ENCODE peak calls at places on chromosomes 4 and X, in nine cellular contexts. M is hepatocyte, V is GM12865, C is kidney, R is heart left ventricle, P is spleen, W is lower leg skin, F is MM.1S, U is HFF-Myc. S is an unnamed sample.

GRCh38 chr4:11773798-11774197 is 345.1 kb upstream of the HS3ST1 start:
- DNase-seq in P (no peak), C (no peak), V (no peak), F (no peak), R (no peak), W (no peak), M (no peak), U (no peak), S (no peak)

GRCh38 chrX:40508560-40508959 is 72.2 kb upstream of the ATP6AP2 start:
- DNase-seq in R (no peak), W (no peak), C (no peak), F (no peak), U (no peak), P (no peak), M (no peak), V (no peak), S (no peak)

GRCh38 chrX:133838761-133839676 is 146.4 kb downstream of the GPC3 start:
- DNase-seq in F (peak), U (peak), M (peak), W (no peak), C (no peak), P (no peak), R (no peak), V (peak), S (peak)

GRCh38 chr4:82833696-82834313 is 35.2 kb upstream of the SCD5 start:
- DNase-seq in C (no peak), P (no peak), M (peak), F (no peak), V (no peak), R (peak), W (no peak), U (peak), S (no peak)

GRCh38 chrX:70175338-70175737 is 1.9 kb upstream of the DGAT2L6 start:
- DNase-seq in U (no peak), M (no peak), P (no peak), F (no peak), R (no peak), C (no peak), W (no peak), V (no peak), S (no peak)

GRCh38 chr4:100510551-100510950 is 7.3 kb downstream of the EMCN start:
- DNase-seq in M (no peak), W (no peak), C (no peak), R (no peak), V (no peak), U (no peak), P (no peak), F (no peak), S (no peak)

GRCh38 chrX:39149761-39150160 is 348.5 kb downstream of the MID1IP1 start:
- DNase-seq in R (peak), C (peak), M (peak), U (no peak), F (no peak), W (peak), P (peak), V (peak), S (peak)

GRCh38 chr4:148653681-148654080 is 211.5 kb upstream of the NR3C2 start:
- DNase-seq in W (no peak), R (no peak), V (no peak), P (no peak), F (no peak), M (peak), U (no peak), C (no peak), S (no peak)

GRCh38 chrX:34875204-34875603 is 67.4 kb upstream of the FAM47B start:
- DNase-seq in R (no peak), P (no peak), C (no peak), M (no peak), W (no peak), F (peak), U (peak), V (no peak), S (no peak)

GRCh38 chrX:72685810-72686465 is 28.2 kb downstream of the PHKA1 start:
- DNase-seq in M (no peak), P (no peak), W (peak), F (no peak), V (no peak), C (no peak), U (peak), R (no peak), S (peak)

GRCh38 chr4:142549726-142550463 is 296.2 kb downstream of the INPP4B start:
- DNase-seq in W (no peak), P (no peak), C (no peak), R (no peak), F (no peak), U (no peak), M (peak), V (no peak), S (peak)

GRCh38 chr4:99808260-99808857 is 8.3 kb upstream of the DAPP1 start:
- DNase-seq in F (peak), M (peak), R (no peak), W (no peak), U (no peak), C (no peak), V (peak), P (peak), S (peak)

GRCh38 chr4:73620115-73620792 is at the start of gene RASSF6:
- DNase-seq in V (peak), W (no peak), R (no peak), C (peak), P (peak), F (peak), U (no peak), M (peak), S (peak)

GRCh38 chr4:7420661-7421040 is 14.1 kb downstream of the PSAPL1 start:
- DNase-seq in F (no peak), P (peak), C (no peak), R (no peak), U (no peak), M (no peak), V (no peak), W (no peak), S (no peak)

GRCh38 chr4:175891863-175892262 is 79.8 kb upstream of the GPM6A start:
- DNase-seq in V (peak), R (no peak), W (no peak), M (peak), C (no peak), F (peak), U (no peak), P (no peak), S (no peak)

GRCh38 chrX:136608295-136608933 is 39.5 kb upstream of the CD40LG start:
- DNase-seq in U (no peak), C (peak), M (no peak), P (peak), W (peak), R (peak), V (peak), F (peak), S (peak)

GRCh38 chr4:10456270-10457254 is 664 bp downstream of the ZNF518B start:
- DNase-seq in R (peak), C (peak), M (peak), F (peak), U (no peak), V (peak), W (no peak), P (peak), S (peak)

GRCh38 chrX:29561417-29561816 is 653.9 kb upstream of the MAGEB2 start:
- DNase-seq in R (no peak), F (no peak), M (no peak), C (no peak), P (no peak), U (no peak), V (no peak), W (no peak), S (no peak)

GRCh38 chrX:103756736-103757135 is 19.9 kb upstream of the PLP1 start:
- DNase-seq in W (no peak), F (no peak), C (no peak), V (no peak), P (no peak), U (no peak), R (no peak), M (no peak), S (no peak)

GRCh38 chr4:80097395-80098177 is 24.6 kb upstream of the ANTXR2 start:
- DNase-seq in F (no peak), U (peak), V (no peak), P (no peak), W (peak), M (no peak), R (peak), C (peak), S (no peak)

GRCh38 chr4:138816883-138817282 is 198.7 kb upstream of the NOCT start:
- DNase-seq in C (no peak), F (no peak), M (peak), R (no peak), W (no peak), U (no peak), P (no peak), V (no peak), S (no peak)

GRCh38 chr4:110287130-110287529 is 88.7 kb upstream of the ELOVL6 start:
- DNase-seq in W (no peak), M (no peak), R (no peak), C (no peak), U (peak), F (peak), P (no peak), V (peak), S (no peak)

GRCh38 chr4:48372272-48372671 is 30.9 kb downstream of the SLAIN2 start:
- DNase-seq in V (no peak), W (no peak), M (no peak), R (no peak), C (no peak), P (no peak), F (no peak), U (no peak), S (no peak)

GRCh38 chr4:183876268-183876934 is 28.7 kb upstream of the STOX2 start:
- DNase-seq in U (no peak), V (no peak), F (no peak), R (peak), W (no peak), M (peak), P (no peak), C (peak), S (peak)

GRCh38 chr4:186190456-186191265 is 706 bp upstream of the CYP4V2 start:
- DNase-seq in V (peak), R (no peak), C (peak), W (peak), F (peak), P (peak), U (no peak), M (peak), S (no peak)

GRCh38 chr4:7872264-7872771 is 67.3 kb downstream of the AFAP1 start:
- DNase-seq in U (peak), V (no peak), M (peak), P (no peak), F (no peak), C (no peak), R (peak), W (peak), S (peak)

GRCh38 chr4:10502717-10503116 is 45.5 kb upstream of the ZNF518B start:
- DNase-seq in P (no peak), F (no peak), C (no peak), W (peak), R (no peak), V (no peak), M (no peak), U (no peak), S (no peak)

GRCh38 chr4:139938414-139938813 is 215.6 kb downstream of the MAML3 start:
- DNase-seq in M (no peak), F (no peak), P (no peak), V (no peak), W (no peak), R (no peak), U (no peak), C (no peak), S (no peak)

GRCh38 chrX:27996132-27996531 is 14.9 kb upstream of the DCAF8L1 start:
- DNase-seq in U (no peak), P (no peak), W (no peak), F (no peak), C (no peak), R (no peak), M (no peak), V (no peak), S (no peak)

GRCh38 chrX:108426262-108426661 is 12.0 kb downstream of the COL4A6 start:
- DNase-seq in V (no peak), R (no peak), M (no peak), F (no peak), U (no peak), W (no peak), C (no peak), P (no peak), S (no peak)

GRCh38 chr4:56907009-56907408 is 691 bp upstream of the REST start:
- DNase-seq in F (no peak), U (no peak), R (no peak), P (peak), V (no peak), W (no peak), M (peak), C (no peak), S (peak)

GRCh38 chrX:47175588-47175980 is 18.0 kb upstream of the UBA1 start:
- DNase-seq in F (no peak), P (peak), W (no peak), U (no peak), M (no peak), V (no peak), R (no peak), C (peak), S (no peak)

GRCh38 chr4:112075129-112075753 is 70.0 kb upstream of the FAM241A start:
- DNase-seq in M (peak), W (no peak), R (no peak), P (no peak), C (no peak), U (peak), F (peak), V (peak), S (peak)

GRCh38 chrX:80430826-80431501 is 10.7 kb downstream of the TENT5D start:
- DNase-seq in V (peak), U (no peak), P (no peak), M (no peak), W (no peak), R (no peak), C (no peak), F (peak), S (no peak)

GRCh38 chrX:21778236-21778635 is 20.3 kb upstream of the SMPX start:
- DNase-seq in C (no peak), U (no peak), F (no peak), V (no peak), P (no peak), M (no peak), W (no peak), R (no peak), S (no peak)

GRCh38 chrX:13803116-13803515 is 13.8 kb downstream of the GPM6B start:
- DNase-seq in V (no peak), M (no peak), F (no peak), U (no peak), W (no peak), R (no peak), P (no peak), C (no peak), S (no peak)

GRCh38 chr4:11487139-11487538 is 58.4 kb upstream of the HS3ST1 start:
- DNase-seq in C (no peak), U (no peak), M (no peak), P (no peak), R (no peak), W (no peak), V (no peak), F (peak), S (no peak)

GRCh38 chr4:133929540-133929939 is 272.0 kb downstream of the PABPC4L start:
- DNase-seq in F (no peak), P (no peak), V (no peak), C (no peak), R (no peak), M (no peak), W (no peak), U (no peak), S (no peak)

GRCh38 chrX:56219702-56220101 is 12.5 kb upstream of the KLF8 start:
- DNase-seq in W (no peak), C (no peak), R (no peak), M (no peak), P (no peak), V (peak), F (peak), U (no peak), S (no peak)

GRCh38 chr4:10171055-10171454 is 54.5 kb upstream of the WDR1 start:
- DNase-seq in U (no peak), R (no peak), M (no peak), P (no peak), W (no peak), C (no peak), F (no peak), V (no peak), S (no peak)

GRCh38 chrX:19885732-19886131 is 1.7 kb downstream of the SH3KBP1 start:
- DNase-seq in C (no peak), U (no peak), W (no peak), M (no peak), P (no peak), R (no peak), F (no peak), V (no peak), S (no peak)
- H3K4me3 ChIP-seq in C (peak), U (no peak), W (no peak), M (no peak), P (no peak), R (peak), F (no peak), V (peak), S (no peak)

DNA sequence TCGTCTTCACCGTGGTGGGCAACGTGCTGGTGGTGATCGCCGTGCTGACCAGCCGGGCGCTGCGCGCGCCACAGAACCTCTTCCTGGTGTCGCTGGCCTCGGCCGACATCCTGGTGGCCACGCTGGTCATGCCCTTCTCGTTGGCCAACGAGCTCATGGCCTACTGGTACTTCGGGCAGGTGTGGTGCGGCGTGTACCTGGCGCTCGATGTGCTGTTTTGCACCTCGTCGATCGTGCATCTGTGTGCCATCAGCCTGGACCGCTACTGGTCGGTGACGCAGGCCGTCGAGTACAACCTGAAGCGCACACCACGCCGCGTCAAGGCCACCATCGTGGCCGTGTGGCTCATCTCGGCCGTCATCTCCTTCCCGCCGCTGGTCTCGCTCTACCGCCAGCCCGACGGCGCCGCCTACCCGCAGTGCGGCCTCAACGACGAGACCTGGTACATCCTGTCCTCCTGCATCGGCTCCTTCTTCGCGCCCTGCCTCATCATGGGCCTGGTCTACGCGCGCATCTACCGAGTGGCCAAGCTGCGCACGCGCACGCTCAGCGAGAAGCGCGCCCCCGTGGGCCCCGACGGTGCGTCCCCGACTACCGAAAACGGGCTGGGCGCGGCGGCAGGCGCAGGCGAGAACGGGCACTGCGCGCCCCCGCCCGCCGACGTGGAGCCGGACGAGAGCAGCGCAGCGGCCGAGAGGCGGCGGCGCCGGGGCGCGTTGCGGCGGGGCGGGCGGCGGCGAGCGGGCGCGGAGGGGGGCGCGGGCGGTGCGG is 791 bp downstream of the ADRA2C start:
- DNase-seq in C (no peak), W (no peak), V (no peak), U (no peak), P (no peak), M (peak), R (no peak), F (no peak), S (no peak)
- H3K4me3 ChIP-seq in C (peak), W (no peak), V (no peak), U (no peak), P (peak), M (no peak), R (peak), F (no peak), S (no peak)

DNA sequence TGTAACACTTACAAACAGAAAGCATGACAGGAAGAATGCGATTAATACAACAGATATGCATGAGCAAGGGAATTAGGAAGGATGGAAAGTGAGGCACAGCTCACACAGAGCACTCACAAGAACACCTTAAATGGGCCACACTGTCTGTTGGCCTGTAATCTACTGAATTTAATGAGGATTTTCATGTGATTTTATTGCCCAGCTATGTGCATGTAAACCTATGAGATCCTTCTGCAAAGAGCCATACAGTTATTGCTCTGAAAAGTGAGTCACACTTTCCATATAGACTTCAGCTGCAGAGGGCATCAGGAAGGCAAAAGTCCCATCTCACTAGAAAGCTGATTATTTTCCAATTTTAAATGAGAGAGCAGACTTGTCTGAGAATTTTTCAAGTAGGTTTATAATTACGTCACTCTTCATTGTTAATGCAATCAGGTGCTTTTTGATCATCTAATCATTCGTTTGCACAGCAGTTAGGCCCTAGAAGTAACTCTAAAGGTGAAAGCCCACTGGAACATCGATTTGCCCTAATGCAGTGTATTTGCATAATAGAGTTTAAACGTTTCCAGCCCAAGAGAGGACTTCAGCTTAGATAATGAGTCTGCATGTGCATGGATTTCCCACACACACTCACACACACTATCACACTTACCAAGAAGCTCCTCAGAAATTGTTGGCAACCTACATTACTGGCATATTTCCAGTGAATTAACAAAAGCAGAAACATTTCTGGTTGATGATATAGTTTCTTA is 832.6 kb upstream of the INTU start:
- DNase-seq in C (no peak), U (no peak), V (no peak), W (no peak), F (no peak), M (peak), P (no peak), R (no peak), S (no peak)
- H3K4me3 ChIP-seq in C (no peak), U (no peak), V (no peak), W (no peak), F (no peak), M (no peak), P (no peak), R (no peak), S (no peak)

GRCh38 chrX:12138366-12139313 is at the start of gene FRMPD4:
- DNase-seq in M (peak), R (peak), W (no peak), V (no peak), P (peak), F (no peak), C (peak), U (no peak), S (no peak)
- H3K4me3 ChIP-seq in M (no peak), R (peak), W (no peak), V (no peak), P (no peak), F (no peak), C (peak), U (peak), S (no peak)

DNA sequence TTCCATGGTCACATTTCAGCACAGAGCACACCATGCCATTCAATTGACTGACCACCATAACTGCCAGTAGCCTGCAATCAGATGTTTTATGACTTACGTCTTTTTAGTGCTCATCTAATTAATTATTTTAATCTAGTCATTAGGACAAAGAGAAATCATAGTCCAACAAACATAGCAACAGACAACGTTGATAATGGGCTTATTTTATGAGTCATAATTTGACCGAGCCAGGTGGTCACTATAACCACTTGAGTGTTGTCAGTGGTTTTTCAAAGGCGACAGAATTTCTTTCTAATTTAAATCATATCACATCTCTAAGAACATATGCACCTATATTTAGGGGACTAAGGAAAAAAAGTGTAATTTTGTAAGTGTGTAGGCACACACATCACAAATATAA is 1.9 kb downstream of the SEC24D start:
- DNase-seq in V (peak), R (no peak), C (no peak), U (no peak), P (no peak), F (no peak), W (no peak), M (no peak), S (no peak)
- H3K4me3 ChIP-seq in V (peak), R (peak), C (no peak), U (peak), P (no peak), F (peak), W (no peak), M (peak), S (no peak)

S was measured in body of pancreas.